ENCODE peak calls at places on chromosomes 11 and 22, in seven cellular contexts. One of them, this sample, is unnamed.

GRCh38 chr11:1534682-1535081 is 37.4 kb downstream of the DUSP8 start:
- DNase-seq in non-pigmented ciliary epithelial cell: no peak
- DNase-seq in uterus: no peak
- DNase-seq in AG04450: no peak
- DNase-seq in activated T-cell treated with anti-CD3 and anti-CD28 coated beads, Interleukin-2, amount 50 U/mL, for 4 hours: no peak
- DNase-seq in WTC11: no peak
- DNase-seq in H7: no peak
- DNase-seq in this sample: no peak

GRCh38 chr11:132941024-132941646 is 591.2 kb downstream of the OPCML start:
- DNase-seq in non-pigmented ciliary epithelial cell: no peak
- DNase-seq in uterus: no peak
- DNase-seq in AG04450: peak
- DNase-seq in activated T-cell treated with anti-CD3 and anti-CD28 coated beads, Interleukin-2, amount 50 U/mL, for 4 hours: no peak
- DNase-seq in WTC11: no peak
- DNase-seq in H7: peak
- DNase-seq in this sample: no peak

GRCh38 chr11:57648791-57649735 is 649 bp downstream of the YPEL4 start:
- DNase-seq in non-pigmented ciliary epithelial cell: no peak
- DNase-seq in uterus: peak
- DNase-seq in AG04450: no peak
- DNase-seq in activated T-cell treated with anti-CD3 and anti-CD28 coated beads, Interleukin-2, amount 50 U/mL, for 4 hours: no peak
- DNase-seq in WTC11: peak
- DNase-seq in H7: peak
- DNase-seq in this sample: no peak

GRCh38 chr22:29665486-29665885 is 54.3 kb upstream of the CABP7 start:
- DNase-seq in non-pigmented ciliary epithelial cell: no peak
- DNase-seq in uterus: no peak
- DNase-seq in AG04450: no peak
- DNase-seq in activated T-cell treated with anti-CD3 and anti-CD28 coated beads, Interleukin-2, amount 50 U/mL, for 4 hours: no peak
- DNase-seq in WTC11: no peak
- DNase-seq in H7: no peak
- DNase-seq in this sample: no peak

GRCh38 chr11:56841210-56841810 is 92.8 kb upstream of the OR9G4 start:
- DNase-seq in non-pigmented ciliary epithelial cell: peak
- DNase-seq in uterus: peak
- DNase-seq in AG04450: peak
- DNase-seq in activated T-cell treated with anti-CD3 and anti-CD28 coated beads, Interleukin-2, amount 50 U/mL, for 4 hours: no peak
- DNase-seq in WTC11: peak
- DNase-seq in H7: peak
- DNase-seq in this sample: peak

GRCh38 chr11:104254347-104254746 is 90.4 kb upstream of the PDGFD start:
- DNase-seq in non-pigmented ciliary epithelial cell: peak
- DNase-seq in uterus: no peak
- DNase-seq in AG04450: no peak
- DNase-seq in activated T-cell treated with anti-CD3 and anti-CD28 coated beads, Interleukin-2, amount 50 U/mL, for 4 hours: no peak
- DNase-seq in WTC11: peak
- DNase-seq in H7: peak
- DNase-seq in this sample: peak

GRCh38 chr11:119341222-119342022 is 739 bp upstream of the C1QTNF5 start:
- DNase-seq in non-pigmented ciliary epithelial cell: no peak
- DNase-seq in uterus: no peak
- DNase-seq in AG04450: no peak
- DNase-seq in activated T-cell treated with anti-CD3 and anti-CD28 coated beads, Interleukin-2, amount 50 U/mL, for 4 hours: no peak
- DNase-seq in WTC11: no peak
- DNase-seq in H7: peak
- DNase-seq in this sample: no peak

GRCh38 chr11:119107538-119108150 is 500 bp downstream of the C2CD2L start:
- DNase-seq in non-pigmented ciliary epithelial cell: no peak
- DNase-seq in uterus: no peak
- DNase-seq in AG04450: no peak
- DNase-seq in activated T-cell treated with anti-CD3 and anti-CD28 coated beads, Interleukin-2, amount 50 U/mL, for 4 hours: no peak
- DNase-seq in WTC11: no peak
- DNase-seq in H7: peak
- DNase-seq in this sample: peak

GRCh38 chr22:36253523-36254490 is 874 bp downstream of the APOL1 start:
- DNase-seq in non-pigmented ciliary epithelial cell: no peak
- DNase-seq in uterus: peak
- DNase-seq in AG04450: no peak
- DNase-seq in activated T-cell treated with anti-CD3 and anti-CD28 coated beads, Interleukin-2, amount 50 U/mL, for 4 hours: peak
- DNase-seq in WTC11: no peak
- DNase-seq in H7: no peak
- DNase-seq in this sample: no peak

GRCh38 chr11:126654886-126655806 is 299.7 kb downstream of the ST3GAL4 start:
- DNase-seq in non-pigmented ciliary epithelial cell: no peak
- DNase-seq in uterus: no peak
- DNase-seq in AG04450: no peak
- DNase-seq in activated T-cell treated with anti-CD3 and anti-CD28 coated beads, Interleukin-2, amount 50 U/mL, for 4 hours: no peak
- DNase-seq in WTC11: no peak
- DNase-seq in H7: no peak
- DNase-seq in this sample: no peak

GRCh38 chr11:94032066-94032465 is 10.9 kb downstream of the HEPHL1 start:
- DNase-seq in non-pigmented ciliary epithelial cell: no peak
- DNase-seq in uterus: no peak
- DNase-seq in AG04450: no peak
- DNase-seq in activated T-cell treated with anti-CD3 and anti-CD28 coated beads, Interleukin-2, amount 50 U/mL, for 4 hours: no peak
- DNase-seq in WTC11: no peak
- DNase-seq in H7: no peak
- DNase-seq in this sample: no peak

GRCh38 chr11:46295312-46295995 is 18.0 kb downstream of the CREB3L1 start:
- DNase-seq in non-pigmented ciliary epithelial cell: no peak
- DNase-seq in uterus: peak
- DNase-seq in AG04450: no peak
- DNase-seq in activated T-cell treated with anti-CD3 and anti-CD28 coated beads, Interleukin-2, amount 50 U/mL, for 4 hours: peak
- DNase-seq in WTC11: peak
- DNase-seq in H7: peak
- DNase-seq in this sample: peak

GRCh38 chr11:13114566-13115465 is 105.7 kb downstream of the RASSF10 start:
- DNase-seq in non-pigmented ciliary epithelial cell: no peak
- DNase-seq in uterus: no peak
- DNase-seq in AG04450: no peak
- DNase-seq in activated T-cell treated with anti-CD3 and anti-CD28 coated beads, Interleukin-2, amount 50 U/mL, for 4 hours: no peak
- DNase-seq in WTC11: peak
- DNase-seq in H7: peak
- DNase-seq in this sample: peak

GRCh38 chr11:23405350-23405937 is 545.2 kb upstream of the CCDC179 start:
- DNase-seq in non-pigmented ciliary epithelial cell: no peak
- DNase-seq in uterus: no peak
- DNase-seq in AG04450: no peak
- DNase-seq in activated T-cell treated with anti-CD3 and anti-CD28 coated beads, Interleukin-2, amount 50 U/mL, for 4 hours: no peak
- DNase-seq in WTC11: no peak
- DNase-seq in H7: no peak
- DNase-seq in this sample: no peak

GRCh38 chr11:106695506-106695905 is 322.8 kb downstream of the GUCY1A2 start:
- DNase-seq in non-pigmented ciliary epithelial cell: peak
- DNase-seq in uterus: peak
- DNase-seq in AG04450: peak
- DNase-seq in activated T-cell treated with anti-CD3 and anti-CD28 coated beads, Interleukin-2, amount 50 U/mL, for 4 hours: no peak
- DNase-seq in WTC11: no peak
- DNase-seq in H7: no peak
- DNase-seq in this sample: no peak

GRCh38 chr11:74746868-74747267 is 1.8 kb upstream of the RNF169 start:
- DNase-seq in non-pigmented ciliary epithelial cell: no peak
- DNase-seq in uterus: no peak
- DNase-seq in AG04450: no peak
- DNase-seq in activated T-cell treated with anti-CD3 and anti-CD28 coated beads, Interleukin-2, amount 50 U/mL, for 4 hours: no peak
- DNase-seq in WTC11: no peak
- DNase-seq in H7: no peak
- DNase-seq in this sample: no peak

GRCh38 chr22:28950567-28951411 is 67.4 kb downstream of the ZNRF3 start:
- DNase-seq in non-pigmented ciliary epithelial cell: no peak
- DNase-seq in uterus: no peak
- DNase-seq in AG04450: no peak
- DNase-seq in activated T-cell treated with anti-CD3 and anti-CD28 coated beads, Interleukin-2, amount 50 U/mL, for 4 hours: no peak
- DNase-seq in WTC11: no peak
- DNase-seq in H7: no peak
- DNase-seq in this sample: no peak

GRCh38 chr22:50102946-50103345 is 13.1 kb downstream of the MOV10L1 start:
- DNase-seq in non-pigmented ciliary epithelial cell: no peak
- DNase-seq in uterus: no peak
- DNase-seq in AG04450: no peak
- DNase-seq in activated T-cell treated with anti-CD3 and anti-CD28 coated beads, Interleukin-2, amount 50 U/mL, for 4 hours: no peak
- DNase-seq in WTC11: no peak
- DNase-seq in H7: peak
- DNase-seq in this sample: peak

GRCh38 chr11:100876826-100877545 is 189.9 kb downstream of the ARHGAP42 start:
- DNase-seq in non-pigmented ciliary epithelial cell: peak
- DNase-seq in uterus: no peak
- DNase-seq in AG04450: peak
- DNase-seq in activated T-cell treated with anti-CD3 and anti-CD28 coated beads, Interleukin-2, amount 50 U/mL, for 4 hours: no peak
- DNase-seq in WTC11: no peak
- DNase-seq in H7: no peak
- DNase-seq in this sample: no peak

GRCh38 chr22:32723632-32724031 is 77.9 kb upstream of the TIMP3 start:
- DNase-seq in non-pigmented ciliary epithelial cell: peak
- DNase-seq in uterus: peak
- DNase-seq in AG04450: peak
- DNase-seq in activated T-cell treated with anti-CD3 and anti-CD28 coated beads, Interleukin-2, amount 50 U/mL, for 4 hours: no peak
- DNase-seq in WTC11: no peak
- DNase-seq in H7: no peak
- DNase-seq in this sample: no peak

GRCh38 chr22:27880778-27881394 is 38.2 kb downstream of the PITPNB start:
- DNase-seq in non-pigmented ciliary epithelial cell: peak
- DNase-seq in uterus: peak
- DNase-seq in AG04450: peak
- DNase-seq in activated T-cell treated with anti-CD3 and anti-CD28 coated beads, Interleukin-2, amount 50 U/mL, for 4 hours: no peak
- DNase-seq in WTC11: no peak
- DNase-seq in H7: no peak
- DNase-seq in this sample: peak

GRCh38 chr11:58919561-58919960 is 19.7 kb upstream of the GLYATL1 start:
- DNase-seq in non-pigmented ciliary epithelial cell: no peak
- DNase-seq in uterus: no peak
- DNase-seq in AG04450: no peak
- DNase-seq in activated T-cell treated with anti-CD3 and anti-CD28 coated beads, Interleukin-2, amount 50 U/mL, for 4 hours: no peak
- DNase-seq in WTC11: no peak
- DNase-seq in H7: no peak
- DNase-seq in this sample: no peak

GRCh38 chr11:83819936-83820549 is 533.9 kb upstream of the CCDC90B start:
- DNase-seq in non-pigmented ciliary epithelial cell: peak
- DNase-seq in uterus: peak
- DNase-seq in AG04450: peak
- DNase-seq in activated T-cell treated with anti-CD3 and anti-CD28 coated beads, Interleukin-2, amount 50 U/mL, for 4 hours: no peak
- DNase-seq in WTC11: no peak
- DNase-seq in H7: no peak
- DNase-seq in this sample: peak

GRCh38 chr11:123483465-123483864 is 53.4 kb downstream of the GRAMD1B start:
- DNase-seq in non-pigmented ciliary epithelial cell: no peak
- DNase-seq in uterus: no peak
- DNase-seq in AG04450: no peak
- DNase-seq in activated T-cell treated with anti-CD3 and anti-CD28 coated beads, Interleukin-2, amount 50 U/mL, for 4 hours: no peak
- DNase-seq in WTC11: no peak
- DNase-seq in H7: no peak
- DNase-seq in this sample: no peak

GRCh38 chr22:19727310-19728150 is 4.2 kb downstream of the GP1BB start:
- DNase-seq in non-pigmented ciliary epithelial cell: no peak
- DNase-seq in uterus: no peak
- DNase-seq in AG04450: no peak
- DNase-seq in activated T-cell treated with anti-CD3 and anti-CD28 coated beads, Interleukin-2, amount 50 U/mL, for 4 hours: no peak
- DNase-seq in WTC11: no peak
- DNase-seq in H7: no peak
- DNase-seq in this sample: no peak

GRCh38 chr11:565921-566509 is 5.2 kb downstream of the RASSF7 start:
- DNase-seq in non-pigmented ciliary epithelial cell: no peak
- DNase-seq in uterus: no peak
- DNase-seq in AG04450: no peak
- DNase-seq in activated T-cell treated with anti-CD3 and anti-CD28 coated beads, Interleukin-2, amount 50 U/mL, for 4 hours: no peak
- DNase-seq in WTC11: no peak
- DNase-seq in H7: no peak
- DNase-seq in this sample: no peak

GRCh38 chr11:68870470-68870869 is 28.8 kb upstream of the CPT1A start:
- DNase-seq in non-pigmented ciliary epithelial cell: no peak
- DNase-seq in uterus: no peak
- DNase-seq in AG04450: no peak
- DNase-seq in activated T-cell treated with anti-CD3 and anti-CD28 coated beads, Interleukin-2, amount 50 U/mL, for 4 hours: no peak
- DNase-seq in WTC11: no peak
- DNase-seq in H7: no peak
- DNase-seq in this sample: no peak

GRCh38 chr11:76459299-76459698 is 14.5 kb downstream of the EMSY start:
- DNase-seq in non-pigmented ciliary epithelial cell: no peak
- DNase-seq in uterus: no peak
- DNase-seq in AG04450: no peak
- DNase-seq in activated T-cell treated with anti-CD3 and anti-CD28 coated beads, Interleukin-2, amount 50 U/mL, for 4 hours: no peak
- DNase-seq in WTC11: no peak
- DNase-seq in H7: peak
- DNase-seq in this sample: no peak

GRCh38 chr22:19496324-19496630 is 16.6 kb downstream of the CDC45 start:
- DNase-seq in non-pigmented ciliary epithelial cell: no peak
- DNase-seq in uterus: no peak
- DNase-seq in AG04450: no peak
- DNase-seq in activated T-cell treated with anti-CD3 and anti-CD28 coated beads, Interleukin-2, amount 50 U/mL, for 4 hours: no peak
- DNase-seq in WTC11: no peak
- DNase-seq in H7: no peak
- DNase-seq in this sample: no peak

GRCh38 chr11:74466916-74467885 is at the start of gene KCNE3:
- DNase-seq in non-pigmented ciliary epithelial cell: no peak
- DNase-seq in uterus: peak
- DNase-seq in AG04450: no peak
- DNase-seq in activated T-cell treated with anti-CD3 and anti-CD28 coated beads, Interleukin-2, amount 50 U/mL, for 4 hours: no peak
- DNase-seq in WTC11: peak
- DNase-seq in H7: peak
- DNase-seq in this sample: peak